ENCODE peak calls at places on chromosomes 3 and 15, in five cellular contexts. O, B, F, Z and N are unnamed samples.

GRCh38 chr15:62607643-62608042 is 434.9 kb upstream of the TPM1 start:
- DNase-seq in B (peak), Z (no peak), O (no peak), F (no peak), N (no peak)

GRCh38 chr15:90837052-90837621 is 31.3 kb upstream of the FURIN start:
- DNase-seq in O (no peak), F (no peak), B (no peak), Z (no peak), N (no peak)

GRCh38 chr3:193932576-193932975 is 203.4 kb upstream of the HES1 start:
- DNase-seq in B (no peak), O (no peak), F (no peak), Z (no peak), N (no peak)

GRCh38 chr15:65336369-65336766 is 31.9 kb downstream of the RNU5B-1 start:
- DNase-seq in F (no peak), Z (no peak), B (no peak), O (no peak), N (no peak)

GRCh38 chr15:62977952-62978811 is 64.4 kb upstream of the TPM1 start:
- DNase-seq in Z (no peak), O (no peak), F (no peak), B (no peak), N (no peak)

GRCh38 chr15:69489101-69489571 is 36.5 kb downstream of the RPLP1 start:
- DNase-seq in Z (no peak), F (no peak), B (no peak), O (peak), N (no peak)

GRCh38 chr3:14602006-14602803 is 49.4 kb upstream of the CCDC174 start:
- DNase-seq in F (peak), Z (no peak), O (no peak), B (no peak), N (no peak)

GRCh38 chr3:58025824-58026579 is 17.8 kb downstream of the FLNB start:
- DNase-seq in O (no peak), F (no peak), B (no peak), Z (no peak), N (no peak)

GRCh38 chr3:12237912-12238650 is 50.8 kb upstream of the PPARG start:
- DNase-seq in B (no peak), Z (no peak), O (no peak), F (no peak), N (no peak)

GRCh38 chr15:60651155-60651554 is 172.2 kb upstream of the ICE2 start:
- DNase-seq in Z (no peak), B (no peak), O (no peak), F (no peak), N (no peak)

GRCh38 chr3:120147072-120147871 is 53.0 kb upstream of the GSK3B start:
- DNase-seq in Z (peak), B (peak), O (no peak), F (no peak), N (no peak)

GRCh38 chr3:51400169-51400568 is 9.1 kb downstream of the RBM15B start:
- DNase-seq in B (no peak), Z (no peak), F (no peak), O (peak), N (no peak)

GRCh38 chr3:157276801-157277200 is 116.9 kb upstream of the CCNL1 start:
- DNase-seq in O (no peak), B (no peak), Z (no peak), F (no peak), N (no peak)

GRCh38 chr15:52185151-52185561 is 6.0 kb downstream of the GNB5 start:
- DNase-seq in O (no peak), Z (no peak), F (no peak), B (no peak), N (no peak)

GRCh38 chr15:91055548-91056331 is 33.3 kb upstream of the VPS33B start:
- DNase-seq in O (no peak), B (peak), F (peak), Z (peak), N (no peak)

GRCh38 chr15:40313531-40314398 is 6.0 kb upstream of the PLCB2 start:
- DNase-seq in F (no peak), O (no peak), B (peak), Z (no peak), N (no peak)

GRCh38 chr15:97504031-97504430 is 456.5 kb upstream of the ARRDC4 start:
- DNase-seq in Z (no peak), B (peak), F (no peak), O (no peak), N (no peak)

GRCh38 chr3:13044496-13045244 is 28.6 kb downstream of the IQSEC1 start:
- DNase-seq in O (no peak), B (no peak), Z (no peak), F (peak), N (no peak)

GRCh38 chr15:39944711-39945110 is 10.8 kb downstream of the EIF2AK4 start:
- DNase-seq in B (no peak), Z (no peak), F (no peak), O (no peak), N (no peak)

GRCh38 chr3:171353423-171353822 is 106.8 kb downstream of the TNIK start:
- DNase-seq in O (no peak), F (no peak), Z (no peak), B (peak), N (no peak)

GRCh38 chr15:62068787-62069170 is 2.0 kb downstream of the C2CD4A start:
- DNase-seq in B (no peak), O (no peak), Z (no peak), F (no peak), N (no peak)

GRCh38 chr15:78370013-78370412 is 29.9 kb downstream of the CRABP1 start:
- DNase-seq in B (no peak), Z (no peak), F (no peak), O (peak), N (no peak)

GRCh38 chr3:186772281-186772885 is 11.0 kb upstream of the EIF4A2 start:
- DNase-seq in Z (peak), F (no peak), O (no peak), B (no peak), N (no peak)

GRCh38 chr3:186772886-186773417 is 10.4 kb upstream of the EIF4A2 start:
- DNase-seq in Z (peak), O (peak), F (no peak), B (no peak), N (peak)

GRCh38 chr3:186779204-186779603 is 4.2 kb upstream of the EIF4A2 start:
- DNase-seq in Z (no peak), F (no peak), B (no peak), O (no peak), N (no peak)

GRCh38 chr3:186775999-186776398 is 7.4 kb upstream of the EIF4A2 start:
- DNase-seq in B (no peak), F (no peak), Z (no peak), O (no peak), N (no peak)
- TF ChIP-seq CTCF in B (no peak), F (no peak), Z (no peak), O (no peak), N (no peak)

DNA sequence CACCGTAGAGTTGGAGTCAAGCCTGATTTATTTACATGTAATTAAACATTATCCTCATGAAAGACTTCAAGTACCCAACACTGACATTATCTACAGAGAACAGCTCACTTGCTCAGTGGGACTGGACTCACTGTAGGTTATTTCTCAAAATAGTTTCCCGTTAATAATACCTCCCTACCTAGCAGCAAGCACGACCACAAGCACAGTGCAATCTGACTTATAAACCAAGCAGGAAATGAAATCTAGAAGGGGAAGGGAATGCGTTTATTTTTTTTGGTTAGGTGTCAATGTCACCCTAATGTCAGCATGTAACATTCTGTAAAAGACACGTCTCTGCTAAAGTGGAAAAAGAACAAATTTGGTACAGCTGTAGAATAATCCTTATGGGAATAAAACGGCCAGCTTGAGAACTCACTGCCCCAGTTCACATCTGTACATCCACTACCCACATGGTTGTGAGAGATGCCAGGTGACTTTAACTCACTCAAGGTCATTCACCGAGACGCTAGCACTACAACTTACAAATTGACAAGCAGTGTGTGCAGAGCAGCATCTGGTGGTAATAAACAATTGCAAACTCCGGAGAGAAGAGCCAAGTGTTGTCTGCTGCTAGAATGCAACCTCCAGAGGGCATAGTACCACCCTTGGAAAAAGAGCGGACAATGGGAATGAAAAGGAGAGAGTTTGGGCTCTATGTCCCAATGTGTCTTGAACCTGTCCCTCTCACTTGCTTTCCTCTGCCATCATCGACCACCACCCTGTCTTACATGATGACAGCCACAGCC is 242.5 kb downstream of the CADPS start:
- DNase-seq in Z (no peak), O (no peak), F (no peak), B (no peak), N (no peak)
- TF ChIP-seq CTCF in Z (no peak), O (no peak), F (no peak), B (no peak), N (no peak)

DNA sequence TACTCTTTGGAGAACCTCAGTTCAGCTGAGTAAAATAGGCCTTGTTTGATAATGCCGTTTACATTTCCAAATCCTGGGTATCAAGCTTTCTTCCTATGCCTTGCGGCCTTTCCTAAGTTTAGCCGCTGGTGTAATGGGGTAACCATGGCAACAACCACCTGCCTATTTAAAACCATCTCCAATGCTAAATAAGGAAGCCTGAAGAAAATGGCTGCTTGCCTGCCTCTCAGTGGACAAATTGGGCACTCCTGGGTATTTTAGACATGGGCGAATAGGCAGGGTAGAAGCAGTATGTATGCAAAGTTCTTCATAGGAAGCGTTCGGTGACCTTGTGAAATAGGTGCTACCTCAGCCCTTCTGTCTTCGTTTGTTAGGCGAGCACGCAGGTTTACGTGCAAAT is 122.7 kb downstream of the DGKG start:
- DNase-seq in B (no peak), Z (no peak), O (no peak), F (no peak), N (no peak)
- TF ChIP-seq CTCF in B (no peak), Z (no peak), O (no peak), F (no peak), N (no peak)

DNA sequence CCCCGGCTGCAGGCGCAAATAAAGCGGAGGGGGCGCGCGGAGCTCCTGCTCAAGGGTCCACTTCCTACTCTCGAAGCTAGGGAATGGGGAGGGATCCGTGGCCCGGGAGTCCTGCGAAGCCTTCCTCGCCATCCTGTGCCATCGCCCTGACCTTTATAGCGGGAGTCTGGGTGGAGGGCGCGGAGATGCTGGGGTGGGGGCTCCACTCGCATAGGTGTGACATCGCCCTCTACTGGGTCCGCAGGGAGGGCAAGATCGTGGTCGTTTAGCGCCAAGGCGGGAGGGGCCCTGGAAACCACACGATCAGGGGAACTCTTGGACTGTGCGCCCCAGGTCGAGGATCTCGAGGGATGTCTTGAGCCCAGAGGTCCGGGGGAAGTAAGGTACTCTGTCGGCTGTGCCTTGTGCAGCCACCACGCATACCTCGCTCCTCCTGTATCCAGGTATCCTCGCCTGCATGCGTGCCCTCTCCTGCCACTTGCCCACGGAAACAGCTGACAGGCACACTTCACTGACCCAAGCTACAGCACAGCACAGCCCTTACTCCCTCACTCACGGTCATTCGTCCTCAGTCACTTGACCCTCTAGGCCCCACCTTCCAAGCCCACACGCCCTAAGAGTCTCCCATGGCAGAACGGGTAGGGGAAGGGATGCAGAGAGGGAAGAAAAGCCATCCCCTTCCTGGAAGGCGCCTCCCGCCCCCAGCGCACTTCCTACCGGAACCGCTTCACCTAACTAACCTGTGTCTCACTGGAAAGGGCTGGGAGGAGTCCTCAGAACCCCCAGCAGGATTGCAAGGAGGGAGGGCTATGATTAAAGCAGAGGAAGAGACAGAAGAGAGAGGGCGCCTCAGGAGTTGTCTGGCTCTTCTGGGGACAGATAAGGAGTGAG is 22.7 kb downstream of the EPHB3 start:
- DNase-seq in F (no peak), O (peak), B (no peak), Z (no peak), N (no peak)
- TF ChIP-seq CTCF in F (peak), O (no peak), B (no peak), Z (peak), N (no peak)

GRCh38 chr3:165256554-165256953 is 60.4 kb upstream of the SLITRK3 start:
- DNase-seq in B (no peak), F (no peak), Z (no peak), O (no peak), N (no peak)
- TF ChIP-seq CTCF in B (no peak), F (no peak), Z (no peak), O (no peak), N (no peak)

DNA sequence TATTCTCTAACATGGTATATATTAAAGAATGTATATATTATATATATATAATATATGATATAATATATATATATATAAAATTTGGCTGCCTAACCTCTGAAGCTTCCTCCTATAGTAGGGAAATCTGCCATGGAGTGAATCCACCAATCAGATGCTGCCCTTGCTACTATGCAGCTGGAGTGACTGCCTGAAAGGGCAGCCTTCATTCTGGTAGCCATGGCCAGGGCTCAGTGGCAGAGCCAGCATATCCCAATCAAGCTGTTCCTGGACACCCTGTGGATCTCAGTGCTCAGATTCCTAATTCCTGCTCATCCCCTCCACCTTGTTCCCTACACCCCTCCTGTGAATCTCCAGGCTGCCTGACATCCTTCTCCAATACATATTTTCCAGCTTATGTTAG is 2.2 kb upstream of the SH3GL3 start:
- DNase-seq in O (no peak), B (no peak), Z (no peak), F (no peak), N (no peak)
- TF ChIP-seq CTCF in O (no peak), B (no peak), Z (no peak), F (no peak), N (no peak)

GRCh38 chr3:159782724-159783421 is 205.8 kb upstream of the IL12A start:
- DNase-seq in Z (no peak), O (no peak), F (no peak), B (no peak), N (no peak)

GRCh38 chr3:159779883-159780282 is 208.8 kb upstream of the IL12A start:
- DNase-seq in B (no peak), F (no peak), Z (no peak), O (no peak), N (no peak)

GRCh38 chr3:159785276-159785675 is 203.4 kb upstream of the IL12A start:
- DNase-seq in F (no peak), O (no peak), B (peak), Z (no peak), N (no peak)

GRCh38 chr3:159783780-159784747 is 204.6 kb upstream of the IL12A start:
- DNase-seq in Z (no peak), O (no peak), B (peak), F (no peak), N (no peak)

GRCh38 chr3:159781867-159782266 is 206.8 kb upstream of the IL12A start:
- DNase-seq in Z (no peak), O (no peak), B (no peak), F (no peak), N (no peak)
- TF ChIP-seq CTCF in Z (no peak), O (no peak), B (no peak), F (no peak), N (no peak)

GRCh38 chr3:140447136-140447535 is 230.7 kb upstream of the TRIM42 start:
- DNase-seq in F (no peak), Z (no peak), B (no peak), O (no peak), N (no peak)
- TF ChIP-seq CTCF in F (no peak), Z (no peak), B (no peak), O (no peak), N (no peak)

DNA sequence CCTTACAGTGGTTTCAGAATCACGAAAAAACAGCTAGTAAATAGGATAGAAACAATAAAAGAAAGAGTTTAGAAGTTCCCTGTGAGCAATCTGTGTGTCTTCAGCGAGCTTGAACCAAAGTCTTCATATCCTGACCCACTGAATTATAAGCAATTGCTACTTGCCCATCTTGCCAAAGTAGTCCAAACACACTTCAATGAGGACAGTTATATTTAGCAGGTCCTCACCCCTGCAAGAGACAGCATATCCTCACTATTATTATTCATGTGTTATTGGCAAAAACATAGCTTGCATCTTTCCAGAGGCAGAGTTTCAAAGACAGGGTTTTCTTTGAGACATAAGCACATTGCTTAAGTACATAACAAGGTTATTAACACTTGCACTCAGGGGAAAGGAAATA is 77.8 kb downstream of the FEZF2 start:
- DNase-seq in B (no peak), O (no peak), Z (no peak), F (no peak), N (no peak)
- TF ChIP-seq CTCF in B (no peak), O (no peak), Z (no peak), F (no peak), N (no peak)